ENCODE peak calls at places on chromosomes 12 and 14, in nine cellular contexts. B is ovary; D is H7; L is CD8-positive, alpha-beta memory T cell; C is CD8-positive, alpha-beta T cell; F is GM12878; E is effector memory CD4-positive, alpha-beta T cell; S is mesenchymal stem cell; H is heart right ventricle. V is an unnamed sample. For H3K36me3, the result is how much of the 10 kb centered on the place peaks cover.

GRCh38 chr12:50505945-50506344 is 1.2 kb downstream of the DIP2B start:
- DNase-seq in E (no peak), F (no peak), S (peak), D (no peak), H (no peak), B (no peak), C (no peak), L (no peak), V (no peak)

GRCh38 chr12:82326905-82327503 is 31.2 kb downstream of the CCDC59 start:
- DNase-seq in C (no peak), S (peak), F (no peak), L (no peak), D (no peak), B (no peak), H (no peak), E (no peak), V (no peak)

GRCh38 chr12:131390408-131391100 is 320.3 kb upstream of the SFSWAP start:
- DNase-seq in F (no peak), E (no peak), B (no peak), L (no peak), C (no peak), S (no peak), D (peak), H (no peak), V (no peak)

GRCh38 chr12:100799770-100800169 is 5.2 kb downstream of the ANO4 start:
- DNase-seq in H (no peak), E (no peak), S (peak), L (no peak), C (no peak), F (no peak), B (no peak), D (no peak), V (no peak)

GRCh38 chr12:32854097-32854496 is 42.5 kb downstream of the PKP2 start:
- DNase-seq in E (no peak), H (no peak), C (no peak), L (no peak), F (no peak), B (no peak), D (no peak), S (no peak), V (no peak)

GRCh38 chr14:72664651-72665050 is 229.2 kb downstream of the DPF3 start:
- DNase-seq in H (no peak), L (no peak), E (no peak), S (peak), F (no peak), C (no peak), B (no peak), D (no peak), V (no peak)

GRCh38 chr12:52828156-52829090 is 5.7 kb downstream of the KRT79 start:
- DNase-seq in L (no peak), S (no peak), E (no peak), C (no peak), D (no peak), F (no peak), B (no peak), H (no peak), V (no peak)

GRCh38 chr12:116626153-116626552 is 67.0 kb downstream of the MAP1LC3B2 start:
- DNase-seq in D (no peak), L (no peak), S (no peak), F (no peak), C (no peak), E (no peak), H (no peak), B (no peak), V (no peak)

GRCh38 chr12:32217354-32218310 is 111.0 kb downstream of the BICD1 start:
- DNase-seq in C (no peak), B (no peak), F (no peak), E (no peak), H (no peak), S (no peak), L (no peak), D (no peak), V (no peak)

GRCh38 chr14:97164014-97164413 is 366.8 kb downstream of the VRK1 start:
- DNase-seq in F (no peak), E (no peak), H (no peak), B (no peak), S (no peak), D (no peak), C (no peak), L (no peak), V (no peak)

GRCh38 chr12:51413791-51414190 is 10.8 kb upstream of the SLC4A8 start:
- DNase-seq in S (no peak), F (no peak), D (no peak), B (no peak), L (no peak), H (no peak), E (no peak), C (no peak), V (no peak)

GRCh38 chr12:46891306-46891705 is 65.5 kb upstream of the SLC38A4 start:
- DNase-seq in B (no peak), S (peak), H (no peak), D (no peak), F (no peak), E (no peak), L (no peak), C (no peak), V (no peak)

GRCh38 chr12:124865728-124866127 is 2.1 kb upstream of the SCARB1 start:
- DNase-seq in L (no peak), S (no peak), F (no peak), D (no peak), B (no peak), E (no peak), H (no peak), C (no peak), V (no peak)

GRCh38 chr12:54641554-54641953 is 6.6 kb downstream of the DCD start:
- DNase-seq in H (no peak), B (no peak), L (no peak), S (no peak), C (no peak), F (no peak), D (no peak), E (no peak), V (no peak)

GRCh38 chr14:61329478-61330051 is 8.2 kb downstream of the PRKCH start:
- DNase-seq in S (no peak), F (peak), D (no peak), H (no peak), C (no peak), E (no peak), L (no peak), B (no peak), V (no peak)

GRCh38 chr14:93008381-93008780 is 85.4 kb downstream of the CHGA start:
- DNase-seq in L (no peak), E (no peak), S (no peak), F (no peak), H (no peak), C (no peak), B (peak), D (no peak), V (no peak)

DNA sequence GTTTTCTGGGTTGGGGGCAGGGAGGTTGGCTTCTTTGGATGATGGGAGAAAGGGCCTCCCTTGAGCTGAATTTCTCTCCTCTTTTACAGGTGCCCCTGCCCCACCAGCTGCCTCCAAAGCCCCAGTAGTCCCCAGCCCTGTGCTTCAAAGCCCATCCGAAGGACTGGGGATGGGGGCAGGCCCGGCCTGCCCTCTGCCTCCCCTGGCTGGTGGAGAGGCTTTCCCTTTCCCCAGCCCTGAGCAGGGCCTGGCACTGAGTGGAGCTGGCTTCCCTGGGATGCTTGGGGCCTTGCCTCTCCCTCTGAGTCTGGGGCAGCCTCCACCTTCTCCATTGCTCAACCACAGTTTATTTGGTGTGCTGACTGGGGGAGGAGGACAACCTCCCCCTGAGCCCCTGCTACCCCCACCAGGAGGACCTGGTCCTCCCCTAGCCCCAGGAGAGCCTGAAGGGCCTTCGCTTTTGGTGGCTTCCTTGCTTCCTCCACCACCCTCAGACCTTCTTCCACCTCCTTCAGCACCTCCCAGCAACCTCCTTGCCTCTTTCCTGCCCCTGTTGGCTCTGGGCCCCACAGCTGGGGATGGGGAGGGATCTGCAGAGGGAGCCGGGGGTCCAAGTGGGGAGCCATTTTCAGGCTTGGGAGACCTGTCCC is 4.0 kb downstream of the MBD6 start:
- DNase-seq in C (no peak), D (no peak), B (no peak), E (no peak), H (no peak), L (no peak), S (no peak), F (no peak), V (no peak)
- H3K36me3 ChIP-seq in C (under half), D (under half), B (under half), E (half or more), H (half or more), L (under half), S (half or more), F (under half), V (half or more)

GRCh38 chr14:76413106-76413961 is 37.4 kb downstream of the ESRRB start:
- DNase-seq in E (no peak), L (no peak), B (no peak), F (no peak), D (peak), H (no peak), S (no peak), C (no peak), V (no peak)
- H3K4me3 ChIP-seq in E (no peak), L (no peak), B (no peak), F (no peak), D (no peak), H (no peak), S (no peak), C (no peak), V (no peak)

DNA sequence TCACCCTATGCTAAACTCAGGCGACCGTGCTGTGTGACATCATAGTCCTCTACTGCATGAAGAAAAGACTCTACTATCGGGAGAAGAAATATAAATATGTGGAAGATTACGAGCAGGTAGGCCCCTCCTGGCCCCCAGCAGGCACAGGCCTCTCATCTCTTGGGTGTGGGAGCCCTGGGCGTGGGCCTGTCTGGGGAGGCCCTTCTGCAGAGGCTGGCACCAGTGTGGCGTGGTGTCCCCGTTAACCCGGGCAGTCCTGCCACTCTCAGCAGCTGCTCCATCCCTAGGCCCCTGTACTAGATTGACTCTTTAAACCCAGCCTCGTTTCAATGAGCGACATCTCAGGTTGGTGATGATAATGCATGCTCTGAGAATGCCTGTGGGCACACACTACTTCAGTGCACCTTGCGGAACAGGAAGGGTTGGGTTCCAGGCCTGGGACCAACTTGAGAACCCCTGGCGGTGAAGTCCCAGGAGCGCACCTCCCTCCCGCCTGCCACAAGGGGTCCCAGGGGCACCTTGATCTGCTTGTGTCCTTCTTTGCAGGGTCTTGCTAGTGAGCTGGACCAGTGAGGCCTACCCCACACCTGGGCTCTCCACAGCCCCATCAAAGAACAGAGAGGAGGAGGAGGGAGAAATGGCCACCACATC is 23.2 kb downstream of the P2RX4 start:
- DNase-seq in L (no peak), D (peak), E (no peak), H (no peak), S (no peak), C (no peak), F (no peak), B (no peak), V (no peak)
- H3K36me3 ChIP-seq in L (under half), D (under half), E (under half), H (half or more), S (half or more), C (under half), F (under half), B (under half), V (under half)

GRCh38 chr14:29235991-29236390 is 469.4 kb downstream of the FOXG1 start:
- DNase-seq in L (no peak), D (no peak), H (no peak), S (peak), F (no peak), B (no peak), E (no peak), C (no peak), V (no peak)
- H3K4me3 ChIP-seq in L (no peak), D (no peak), H (no peak), S (peak), F (no peak), B (no peak), E (no peak), C (no peak), V (no peak)

DNA sequence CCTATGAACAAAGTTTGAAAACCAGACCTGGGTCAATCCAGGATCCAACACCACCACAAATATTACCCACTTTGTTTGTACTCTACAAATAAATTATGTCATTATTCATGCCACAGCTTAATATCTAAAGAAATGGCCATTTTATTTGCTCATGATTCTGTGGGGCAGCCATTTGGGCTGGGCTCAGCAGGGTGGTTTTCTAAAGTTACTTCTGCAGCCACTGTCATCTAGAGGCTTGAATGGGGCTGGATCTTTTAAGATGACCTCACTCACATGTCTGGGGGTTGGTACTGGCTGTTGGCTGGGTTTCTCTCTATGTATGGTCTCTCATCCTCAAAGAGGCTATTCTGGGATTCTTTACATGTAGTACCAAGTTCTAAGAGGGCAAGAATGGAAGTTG is 96.2 kb downstream of the VCPKMT start:
- DNase-seq in E (no peak), H (no peak), S (no peak), D (no peak), B (no peak), L (no peak), C (no peak), F (no peak), V (no peak)
- H3K36me3 ChIP-seq in E (under half), H (under half), S (under half), D (under half), B (under half), L (under half), C (under half), F (under half), V (under half)

DNA sequence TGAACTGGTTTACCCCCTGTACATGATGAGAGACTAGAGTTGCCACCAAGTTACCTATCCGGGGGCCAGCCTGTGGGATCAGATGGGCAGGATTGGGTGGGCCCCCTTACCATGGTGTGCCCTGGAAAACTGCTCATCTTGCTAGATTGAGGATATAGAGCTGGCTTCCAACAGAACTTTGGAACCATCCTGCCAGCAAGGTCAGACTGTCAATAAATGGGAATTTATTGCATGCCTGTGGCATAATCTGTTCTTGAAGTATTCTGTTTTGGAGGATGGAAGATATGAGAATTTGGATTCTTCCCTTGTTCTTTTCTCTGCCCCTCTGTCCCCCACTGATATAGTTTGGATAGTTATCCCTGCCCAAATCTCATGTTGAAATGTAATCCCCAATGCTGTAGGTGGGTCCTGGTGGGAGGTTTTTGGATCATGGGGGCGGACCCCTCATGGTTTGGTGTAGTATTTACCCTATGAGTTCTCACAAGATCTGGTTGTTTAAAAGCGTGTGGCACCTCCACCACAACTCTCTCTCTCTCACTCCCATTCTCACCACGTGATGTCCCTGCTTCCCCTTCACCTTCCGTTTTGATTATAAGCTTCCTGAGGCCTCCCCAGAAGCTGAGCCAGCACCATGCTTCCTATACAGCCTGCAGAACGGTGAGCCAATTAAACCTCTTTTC is 3.7 kb upstream of the TM9SF1 start:
- DNase-seq in L (no peak), E (no peak), D (no peak), C (no peak), S (no peak), H (no peak), B (no peak), F (no peak), V (no peak)
- H3K4me3 ChIP-seq in L (no peak), E (no peak), D (no peak), C (no peak), S (no peak), H (no peak), B (no peak), F (no peak), V (no peak)

GRCh38 chr12:57254506-57255280 is 3.7 kb upstream of the STAC3 start:
- DNase-seq in C (no peak), B (no peak), E (no peak), D (no peak), L (no peak), F (no peak), S (no peak), H (no peak), V (no peak)
- H3K36me3 ChIP-seq in C (under half), B (under half), E (under half), D (under half), L (under half), F (under half), S (half or more), H (under half), V (under half)

DNA sequence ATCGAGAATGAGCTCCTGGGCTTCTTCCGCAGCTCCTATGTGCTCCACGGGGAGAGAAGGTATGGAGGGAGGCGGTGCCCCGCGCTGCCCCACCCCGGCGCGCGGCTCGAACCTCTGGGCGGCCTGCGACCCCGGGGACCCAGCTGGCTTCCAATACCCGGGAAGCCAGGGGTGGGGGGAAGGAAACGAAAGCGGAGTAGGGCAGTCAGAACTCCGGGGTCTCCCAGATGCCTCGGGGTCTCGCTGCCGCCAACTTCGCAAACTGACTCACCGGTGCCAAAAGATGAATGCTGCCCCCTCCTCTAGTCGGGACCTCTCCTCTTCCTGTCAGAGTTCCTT is 1.3 kb downstream of the TRHDE start:
- DNase-seq in D (no peak), E (no peak), L (no peak), C (no peak), H (no peak), S (no peak), F (no peak), B (peak), V (no peak)
- H3K4me3 ChIP-seq in D (peak), E (no peak), L (no peak), C (no peak), H (peak), S (peak), F (no peak), B (peak), V (no peak)

GRCh38 chr12:121524196-121524930 is 56.5 kb downstream of the KDM2B start:
- DNase-seq in F (no peak), B (no peak), D (no peak), C (no peak), E (no peak), H (no peak), L (no peak), S (no peak), V (no peak)
- H3K36me3 ChIP-seq in F (under half), B (under half), D (under half), C (under half), E (under half), H (under half), L (under half), S (under half), V (under half)

GRCh38 chr12:57751432-57751787 is 700 bp downstream of the CDK4 start:
- DNase-seq in E (no peak), F (no peak), H (no peak), B (no peak), C (no peak), L (no peak), D (no peak), S (no peak), V (no peak)

GRCh38 chr12:57751788-57752667 is at the start of gene CDK4:
- DNase-seq in L (peak), F (peak), C (peak), S (peak), H (peak), D (peak), E (peak), B (peak), V (peak)

GRCh38 chr12:57752668-57753000 is 524 bp upstream of the CDK4 start:
- DNase-seq in H (no peak), E (no peak), B (no peak), D (no peak), S (no peak), C (no peak), L (no peak), F (no peak), V (no peak)

GRCh38 chr12:57749061-57749460 is 3.0 kb downstream of the CDK4 start:
- DNase-seq in L (no peak), E (no peak), B (no peak), D (no peak), S (no peak), F (no peak), C (no peak), H (no peak), V (no peak)

GRCh38 chr12:57750561-57751431 is 1.3 kb downstream of the CDK4 start:
- DNase-seq in F (no peak), H (no peak), D (no peak), B (no peak), L (no peak), S (no peak), C (no peak), E (no peak), V (no peak)
- H3K4me3 ChIP-seq in F (peak), H (peak), D (peak), B (peak), L (peak), S (peak), C (peak), E (no peak), V (peak)